ENCODE peak calls at places on chromosome 15, in seven cellular contexts. N is mesendoderm; G is CD4-positive, alpha-beta memory T cell; I is NCI-H774; Q is Daoy; Z is activated naive CD8-positive, alpha-beta T cell treated with anti-CD3 and anti-CD28 coated beads, Interleukin-2, amount 50 U/mL, for 24 hours; T is HFFc6. L is an unnamed sample.

GRCh38 chr15:90402230-90402629 is 14.2 kb downstream of the IQGAP1 start:
- DNase-seq in N (no peak), G (no peak), I (no peak), Q (peak; percentile 84), Z (no peak), T (peak; percentile 75), L (peak; percentile 31)

GRCh38 chr15:50358805-50359204 is 3.8 kb upstream of the GABPB1 start:
- DNase-seq in N (peak; percentile 83), G (no peak), I (no peak), Q (peak; percentile 49), Z (peak; percentile 33), T (peak; percentile 66), L (peak; percentile 62)

GRCh38 chr15:20646529-20647142 is 105.0 kb upstream of the GOLGA6L6 start:
- DNase-seq in N (no peak), G (no peak), I (no peak), Q (no peak), Z (no peak), T (no peak), L (no peak)

GRCh38 chr15:80579611-80580010 is 115.5 kb upstream of the ABHD17C start:
- DNase-seq in N (no peak), G (no peak), I (no peak), Q (no peak), Z (no peak), T (no peak), L (no peak)

GRCh38 chr15:59105839-59106238 is 893 bp downstream of the CCNB2 start:
- DNase-seq in N (peak; percentile 22), G (no peak), I (no peak), Q (no peak), Z (no peak), T (no peak), L (peak; percentile 22)

GRCh38 chr15:66123799-66124198 is 129.8 kb downstream of the MEGF11 start:
- DNase-seq in N (no peak), G (no peak), I (no peak), Q (no peak), Z (no peak), T (no peak), L (no peak)

GRCh38 chr15:66673410-66674322 is 28.4 kb upstream of the SMAD6 start:
- DNase-seq in N (peak; percentile 93), G (no peak), I (peak; percentile 14), Q (peak; percentile 59), Z (peak; percentile 54), T (no peak), L (peak; percentile 74)

GRCh38 chr15:71056111-71056510 is 59.2 kb upstream of the THSD4 start:
- DNase-seq in N (no peak), G (no peak), I (no peak), Q (no peak), Z (no peak), T (no peak), L (no peak)

GRCh38 chr15:29925227-29926082 is 103.2 kb upstream of the TJP1 start:
- DNase-seq in N (peak; percentile 94), G (no peak), I (no peak), Q (peak; percentile 84), Z (peak; percentile 40), T (peak; percentile 66), L (peak; percentile 89)

GRCh38 chr15:33425149-33425548 is 114.4 kb downstream of the RYR3 start:
- DNase-seq in N (peak; percentile 45), G (no peak), I (no peak), Q (peak; percentile 58), Z (no peak), T (peak; percentile 7), L (no peak)

GRCh38 chr15:31125061-31125460 is 23.5 kb upstream of the TRPM1 start:
- DNase-seq in N (no peak), G (no peak), I (peak; percentile 61), Q (no peak), Z (no peak), T (no peak), L (no peak)

GRCh38 chr15:63405159-63405558 is 23.5 kb upstream of the CA12 start:
- DNase-seq in N (no peak), G (no peak), I (no peak), Q (peak; percentile 21), Z (no peak), T (no peak), L (no peak)

GRCh38 chr15:32691316-32692032 is 26.3 kb upstream of the GREM1 start:
- DNase-seq in N (no peak), G (no peak), I (no peak), Q (no peak), Z (no peak), T (peak; percentile 26), L (no peak)

GRCh38 chr15:60695713-60696522 is 217.0 kb upstream of the ICE2 start:
- DNase-seq in N (no peak), G (no peak), I (no peak), Q (peak; percentile 51), Z (peak; percentile 83), T (no peak), L (peak; percentile 43)

GRCh38 chr15:50107591-50108408 is 11.2 kb downstream of the ATP8B4 start:
- DNase-seq in N (no peak), G (no peak), I (no peak), Q (no peak), Z (no peak), T (no peak), L (no peak)

GRCh38 chr15:78093242-78094020 is 1.1 kb downstream of the SH2D7 start:
- DNase-seq in N (no peak), G (no peak), I (no peak), Q (peak; percentile 56), Z (no peak), T (peak; percentile 72), L (peak; percentile 69)

GRCh38 chr15:96047255-96047931 is 283.1 kb upstream of the NR2F2 start:
- DNase-seq in N (no peak), G (no peak), I (no peak), Q (peak; percentile 65), Z (no peak), T (peak; percentile 79), L (peak; percentile 63)

GRCh38 chr15:98650871-98651481 is 2.6 kb downstream of the IGF1R start:
- DNase-seq in N (peak; percentile 63), G (no peak), I (no peak), Q (no peak), Z (peak; percentile 23), T (peak; percentile 36), L (peak; percentile 70)

GRCh38 chr15:100911086-100911485 is 8.1 kb upstream of the LRRK1 start:
- DNase-seq in N (no peak), G (no peak), I (no peak), Q (no peak), Z (no peak), T (no peak), L (no peak)

GRCh38 chr15:68719676-68720075 is 101.0 kb downstream of the ANP32A start:
- DNase-seq in N (no peak), G (no peak), I (no peak), Q (no peak), Z (no peak), T (no peak), L (no peak)

GRCh38 chr15:22979699-22980188 is 424 bp downstream of the CYFIP1 start:
- DNase-seq in N (peak; percentile 63), G (no peak), I (peak; percentile 4), Q (peak; percentile 35), Z (peak; percentile 12), T (no peak), L (peak; percentile 72)

GRCh38 chr15:86155551-86155950 is 75.9 kb downstream of the AGBL1 start:
- DNase-seq in N (no peak), G (no peak), I (no peak), Q (no peak), Z (no peak), T (no peak), L (no peak)

GRCh38 chr15:70248116-70249025 is 150.7 kb upstream of the TLE3 start:
- DNase-seq in N (peak; percentile 79), G (no peak), I (no peak), Q (no peak), Z (no peak), T (no peak), L (peak; percentile 91)

GRCh38 chr15:72339777-72340177 is 19.8 kb upstream of the CELF6 start:
- DNase-seq in N (no peak), G (no peak), I (peak; percentile 13), Q (peak; percentile 76), Z (no peak), T (peak; percentile 96), L (peak; percentile 81)

L was measured in left kidney.